ENCODE peak calls at places on chromosome 14, in nine cellular contexts. N is left ventricle myocardium inferior, H is SK-N-SH, L is heart left ventricle, J is osteoblast, T is right lobe of liver, D is IMR-90, R is uterus, C is coronary artery. A is an unnamed sample.

GRCh38 chr14:40417777-40418401 is 985.7 kb upstream of the FBXO33 start:
- DNase-seq in N (no peak), H (peak; percentile 13), L (no peak), J (no peak), T (no peak), D (no peak), R (no peak), C (no peak), A (no peak)

GRCh38 chr14:49923442-49923841 is 30.6 kb downstream of the ARF6 start:
- DNase-seq in N (no peak), H (no peak), L (no peak), J (no peak), T (no peak), D (no peak), R (no peak), C (no peak), A (no peak)

GRCh38 chr14:37597538-37598084 is 2.2 kb downstream of the TTC6 start:
- DNase-seq in N (no peak), H (no peak), L (peak; percentile 42), J (peak; percentile 68), T (no peak), D (no peak), R (no peak), C (no peak), A (peak; percentile 77)

GRCh38 chr14:56325251-56325839 is 207.1 kb downstream of the PELI2 start:
- DNase-seq in N (no peak), H (no peak), L (no peak), J (no peak), T (no peak), D (peak; percentile 55), R (no peak), C (no peak), A (no peak)

GRCh38 chr14:99128185-99128584 is 143.8 kb downstream of the BCL11B start:
- DNase-seq in N (no peak), H (no peak), L (no peak), J (no peak), T (peak; percentile 23), D (no peak), R (no peak), C (no peak), A (no peak)

GRCh38 chr14:31127690-31128089 is 79.9 kb downstream of the HECTD1 start:
- DNase-seq in N (no peak), H (no peak), L (no peak), J (no peak), T (no peak), D (no peak), R (no peak), C (no peak), A (no peak)

GRCh38 chr14:96267916-96268315 is 11.9 kb downstream of the BDKRB1 start:
- DNase-seq in N (no peak), H (peak; percentile 54), L (no peak), J (no peak), T (no peak), D (peak; percentile 69), R (no peak), C (no peak), A (no peak)

GRCh38 chr14:81452766-81453165 is 52.6 kb upstream of the STON2 start:
- DNase-seq in N (no peak), H (peak; percentile 25), L (no peak), J (peak; percentile 86), T (no peak), D (no peak), R (no peak), C (no peak), A (no peak)

GRCh38 chr14:101972126-101972785 is 7.9 kb downstream of the DYNC1H1 start:
- DNase-seq in N (peak; percentile 77), H (peak; percentile 37), L (peak; percentile 78), J (peak; percentile 94), T (peak; percentile 79), D (peak; percentile 100), R (peak; percentile 79), C (peak; percentile 90), A (peak; percentile 76)

GRCh38 chr14:55388160-55388559 is 23.5 kb downstream of the ATG14 start:
- DNase-seq in N (no peak), H (no peak), L (no peak), J (no peak), T (no peak), D (peak; percentile 95), R (no peak), C (no peak), A (no peak)

GRCh38 chr14:101979666-101980065 is 15.3 kb downstream of the DYNC1H1 start:
- DNase-seq in N (no peak), H (no peak), L (no peak), J (no peak), T (no peak), D (no peak), R (no peak), C (no peak), A (no peak)

GRCh38 chr14:100777366-100778077 is 48.4 kb upstream of the MEG3 start:
- DNase-seq in N (no peak), H (peak; percentile 77), L (peak; percentile 21), J (no peak), T (no peak), D (no peak), R (peak; percentile 2), C (no peak), A (no peak)

GRCh38 chr14:64394973-64395633 is 7.0 kb downstream of the MTHFD1 start:
- DNase-seq in N (no peak), H (no peak), L (no peak), J (no peak), T (no peak), D (no peak), R (no peak), C (no peak), A (no peak)

GRCh38 chr14:101167428-101167827 is 263.9 kb upstream of the RTL1 start:
- DNase-seq in N (no peak), H (no peak), L (no peak), J (no peak), T (no peak), D (no peak), R (no peak), C (no peak), A (no peak)

GRCh38 chr14:77140937-77141591 is 527 bp downstream of the ZDHHC22 start:
- DNase-seq in N (no peak), H (peak; percentile 94), L (no peak), J (peak; percentile 94), T (no peak), D (peak; percentile 18), R (no peak), C (no peak), A (no peak)

GRCh38 chr14:90968025-90968424 is 92.4 kb downstream of the RPS6KA5 start:
- DNase-seq in N (no peak), H (no peak), L (no peak), J (no peak), T (no peak), D (no peak), R (no peak), C (no peak), A (no peak)

GRCh38 chr14:77037886-77038511 is 9.5 kb upstream of the IRF2BPL start:
- DNase-seq in N (no peak), H (no peak), L (no peak), J (peak; percentile 60), T (no peak), D (no peak), R (peak; percentile 52), C (no peak), A (peak; percentile 82)

GRCh38 chr14:28626780-28627179 is 139.8 kb upstream of the FOXG1 start:
- DNase-seq in N (no peak), H (no peak), L (no peak), J (no peak), T (no peak), D (no peak), R (no peak), C (no peak), A (no peak)

GRCh38 chr14:87014854-87015253 is 978.1 kb downstream of the GALC start:
- DNase-seq in N (no peak), H (peak; percentile 0), L (no peak), J (no peak), T (no peak), D (no peak), R (no peak), C (no peak), A (no peak)
- TF ChIP-seq CTCF in N (no peak), H (peak; percentile 17), L (no peak), J (no peak), T (no peak), D (no peak), R (no peak), C (no peak), A (no peak)

GRCh38 chr14:32202941-32203882 is at the start of gene RNU6-8:
- DNase-seq in N (peak; percentile 86), H (peak; percentile 95), L (peak; percentile 93), J (peak; percentile 76), T (peak; percentile 93), D (peak; percentile 79), R (peak; percentile 86), C (peak; percentile 91), A (peak; percentile 95)

GRCh38 chr14:32201816-32202467 is at the start of gene RNU6-7:
- DNase-seq in N (peak; percentile 20), H (peak; percentile 33), L (no peak), J (no peak), T (no peak), D (peak; percentile 17), R (peak; percentile 39), C (peak; percentile 73), A (no peak)

GRCh38 chr14:32202468-32202865 is 602 bp downstream of the RNU6-8 start:
- DNase-seq in N (no peak), H (peak; percentile 19), L (no peak), J (no peak), T (no peak), D (peak; percentile 21), R (no peak), C (no peak), A (no peak)

GRCh38 chr14:32201196-32201815 is 539 bp upstream of the RNU6-7 start:
- DNase-seq in N (peak; percentile 86), H (peak; percentile 84), L (peak; percentile 90), J (no peak), T (peak; percentile 96), D (peak; percentile 33), R (peak; percentile 77), C (peak; percentile 84), A (peak; percentile 95)

GRCh38 chr14:32200368-32201195 is 1.3 kb upstream of the RNU6-7 start:
- DNase-seq in N (no peak), H (no peak), L (no peak), J (no peak), T (no peak), D (no peak), R (no peak), C (no peak), A (no peak)
- H3K27ac ChIP-seq in N (peak overlapping the region; percentile 90), H (no peak overlapping the region), L (peak overlapping the region; percentile 88), J (no peak overlapping the region), T (peak overlapping the region; percentile 91), D (no peak overlapping the region), R (peak overlapping the region; percentile 89), C (peak overlapping the region; percentile 80), A (no peak overlapping the region)

DNA sequence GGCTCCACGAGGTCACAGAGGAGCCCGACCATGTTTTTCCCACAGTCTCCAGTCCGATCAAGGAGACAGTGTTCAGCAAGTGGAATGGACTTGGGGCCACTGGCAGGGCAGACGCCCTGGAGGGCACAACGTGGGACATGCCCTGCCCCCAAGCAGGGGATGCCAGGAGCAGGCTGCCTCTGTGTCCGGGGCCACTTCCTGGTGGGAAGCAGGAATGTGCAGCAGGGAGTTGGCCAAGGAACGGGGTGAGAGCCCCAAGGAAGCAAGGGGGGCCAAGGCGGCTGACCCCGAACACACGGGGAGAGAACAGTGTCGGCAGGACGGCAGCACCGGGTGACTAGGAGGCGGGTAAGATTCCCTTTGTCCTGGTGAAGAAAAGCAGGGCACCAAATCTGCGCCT is 92.6 kb downstream of the CHGA start:
- DNase-seq in N (no peak), H (no peak), L (no peak), J (peak; percentile 8), T (no peak), D (no peak), R (no peak), C (no peak), A (no peak)
- TF ChIP-seq CTCF in N (no peak), H (no peak), L (no peak), J (no peak), T (no peak), D (no peak), R (no peak), C (no peak), A (no peak)

GRCh38 chr14:44981198-44981597 is 19.2 kb downstream of the TOGARAM1 start:
- DNase-seq in N (no peak), H (no peak), L (no peak), J (no peak), T (no peak), D (no peak), R (no peak), C (no peak), A (no peak)
- H3K27ac ChIP-seq in N (no peak overlapping the region), H (no peak overlapping the region), L (no peak overlapping the region), J (no peak overlapping the region), T (no peak overlapping the region), D (no peak overlapping the region), R (no peak overlapping the region), C (no peak overlapping the region), A (no peak overlapping the region)

A was measured in upper lobe of right lung.